ENCODE peak calls at places on chromosomes 7 and 10, in five cellular contexts. Q is CD8-positive, alpha-beta T cell; F is IMR-90; U is natural killer cell; T is RWPE1. N is an unnamed sample.

GRCh38 chr10:118216071-118216470 is 126.1 kb downstream of the FAM204A start:
- DNase-seq in F (no peak), U (no peak), T (no peak), Q (no peak), N (no peak)

GRCh38 chr10:86876748-86877147 is 80.7 kb downstream of the MMRN2 start:
- DNase-seq in Q (no peak), U (no peak), F (peak), T (no peak), N (no peak)

GRCh38 chr7:129872054-129872453 is 80.7 kb downstream of the UBE2H start:
- DNase-seq in F (peak), T (no peak), U (no peak), Q (no peak), N (no peak)

GRCh38 chr7:154640917-154641316 is 362.0 kb downstream of the PAXIP1 start:
- DNase-seq in F (no peak), Q (no peak), T (no peak), U (no peak), N (no peak)

GRCh38 chr10:11886138-11886474 is 63.0 kb downstream of the PROSER2 start:
- DNase-seq in Q (no peak), T (no peak), U (no peak), F (no peak), N (no peak)

GRCh38 chr7:142867398-142868187 is 12.7 kb downstream of the EPHB6 start:
- DNase-seq in U (no peak), Q (no peak), F (no peak), T (no peak), N (no peak)

GRCh38 chr10:126004752-126005151 is 108.4 kb downstream of the FANK1 start:
- DNase-seq in U (no peak), Q (no peak), F (no peak), T (no peak), N (no peak)

GRCh38 chr10:6305762-6306321 is 103.1 kb downstream of the PFKFB3 start:
- DNase-seq in T (no peak), F (no peak), Q (no peak), U (no peak), N (no peak)

GRCh38 chr7:38934536-38934935 is 25.5 kb upstream of the VPS41 start:
- DNase-seq in Q (no peak), T (no peak), U (no peak), F (no peak), N (no peak)

GRCh38 chr10:84118395-84119006 is 20.8 kb upstream of the GHITM start:
- DNase-seq in Q (no peak), T (peak), F (no peak), U (no peak), N (no peak)

GRCh38 chr10:73979428-73980407 is 18.2 kb upstream of the VCL start:
- DNase-seq in Q (no peak), U (no peak), T (no peak), F (no peak), N (no peak)

GRCh38 chr7:100169147-100169850 is 882 bp upstream of the GAL3ST4 start:
- DNase-seq in F (no peak), Q (no peak), T (no peak), U (no peak), N (no peak)

GRCh38 chr10:52818019-52818418 is 45.4 kb upstream of the MBL2 start:
- DNase-seq in T (peak), F (peak), U (no peak), Q (no peak), N (no peak)

DNA sequence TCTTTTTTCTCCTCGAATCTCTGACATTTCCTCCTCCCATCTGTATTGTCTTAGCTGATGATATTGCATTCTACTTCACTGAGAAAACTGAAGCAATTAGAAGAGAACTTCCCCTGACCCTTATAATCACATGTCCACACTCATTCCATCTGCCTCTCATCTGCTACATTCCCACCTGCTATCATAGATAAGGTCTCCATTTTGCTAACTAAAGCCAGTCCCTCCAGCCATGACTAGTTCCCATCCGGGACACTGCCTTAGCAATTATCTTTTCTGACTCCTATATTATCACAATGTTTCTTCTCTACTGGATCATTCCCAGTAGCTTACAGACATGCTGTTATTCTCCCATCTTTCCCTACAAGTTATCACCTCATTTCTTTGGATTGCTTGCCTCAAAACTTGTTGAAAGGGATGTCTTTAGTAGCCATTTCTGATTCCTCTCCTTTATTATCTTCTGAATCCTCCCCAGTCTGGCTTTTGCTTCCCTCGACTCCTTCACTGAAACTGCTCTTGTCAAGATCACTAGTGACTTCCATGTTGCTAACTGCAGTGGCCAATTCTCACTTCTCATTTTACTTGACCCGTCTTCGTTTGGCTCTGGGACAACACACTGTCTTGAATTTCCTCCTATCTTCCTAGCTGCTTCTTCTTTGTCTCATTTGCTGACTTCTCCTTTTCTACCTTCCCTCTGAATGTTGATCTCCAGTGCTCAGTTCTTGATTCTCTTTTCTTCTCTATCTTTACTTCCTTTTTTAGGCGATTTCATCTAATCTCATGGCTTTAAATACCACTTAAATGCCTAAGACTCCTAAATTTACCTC is 35.9 kb downstream of the FZD1 start:
- DNase-seq in U (no peak), T (no peak), Q (no peak), F (no peak), N (no peak)
- TF ChIP-seq CTCF in U (no peak), T (no peak), Q (no peak), F (no peak), N (no peak)

DNA sequence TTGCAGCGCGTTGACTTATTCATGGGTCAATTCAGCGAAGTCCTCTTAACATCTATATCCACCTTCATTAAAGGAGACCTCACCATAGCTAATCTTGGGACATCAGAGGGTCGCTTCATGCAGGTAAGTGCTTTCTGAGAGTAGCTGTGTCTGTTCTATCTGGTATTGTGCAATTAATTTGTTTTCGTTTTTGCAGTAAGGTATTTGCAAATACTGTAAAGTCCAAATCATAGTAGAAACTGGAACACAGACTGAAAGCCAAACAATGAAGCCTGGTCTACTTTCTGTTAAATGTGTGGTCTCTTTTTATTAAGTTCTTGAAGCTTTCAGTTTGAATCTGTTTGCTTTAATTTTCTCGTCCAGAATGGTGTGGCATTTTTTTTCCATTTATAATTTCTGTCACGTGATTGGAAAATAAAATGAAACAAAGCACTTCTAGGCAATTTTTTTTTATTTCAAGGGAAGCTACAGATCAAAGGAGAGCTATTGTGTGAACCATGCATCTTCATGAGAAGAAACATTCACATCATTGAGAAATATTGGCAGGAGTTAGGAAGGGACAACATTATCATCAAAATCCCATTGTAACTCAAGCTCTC is 59.8 kb downstream of the MET start:
- DNase-seq in F (no peak), Q (no peak), U (no peak), T (no peak), N (no peak)
- TF ChIP-seq CTCF in F (no peak), Q (no peak), U (no peak), T (no peak), N (no peak)

DNA sequence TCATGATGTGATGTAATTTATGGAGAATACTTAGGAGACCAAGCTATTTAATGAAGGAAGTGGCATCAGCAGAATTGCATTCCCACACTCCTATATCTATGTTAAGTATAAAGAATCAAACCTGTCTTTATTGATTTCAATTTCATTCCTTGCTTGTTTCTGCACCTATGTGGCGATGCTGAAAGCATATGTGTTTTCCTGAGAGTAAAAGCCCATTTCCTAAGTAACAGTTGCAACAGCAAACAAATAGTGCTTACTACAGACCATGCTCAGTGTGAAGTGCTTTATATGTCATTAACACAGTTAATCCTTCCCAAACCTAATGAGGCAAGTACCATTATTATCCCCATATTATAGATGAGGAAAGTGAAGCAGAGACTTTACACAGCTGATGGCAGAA is 552.1 kb downstream of the PARD3 start:
- DNase-seq in U (no peak), F (no peak), T (no peak), Q (no peak), N (no peak)
- TF ChIP-seq CTCF in U (no peak), F (no peak), T (no peak), Q (no peak), N (no peak)

DNA sequence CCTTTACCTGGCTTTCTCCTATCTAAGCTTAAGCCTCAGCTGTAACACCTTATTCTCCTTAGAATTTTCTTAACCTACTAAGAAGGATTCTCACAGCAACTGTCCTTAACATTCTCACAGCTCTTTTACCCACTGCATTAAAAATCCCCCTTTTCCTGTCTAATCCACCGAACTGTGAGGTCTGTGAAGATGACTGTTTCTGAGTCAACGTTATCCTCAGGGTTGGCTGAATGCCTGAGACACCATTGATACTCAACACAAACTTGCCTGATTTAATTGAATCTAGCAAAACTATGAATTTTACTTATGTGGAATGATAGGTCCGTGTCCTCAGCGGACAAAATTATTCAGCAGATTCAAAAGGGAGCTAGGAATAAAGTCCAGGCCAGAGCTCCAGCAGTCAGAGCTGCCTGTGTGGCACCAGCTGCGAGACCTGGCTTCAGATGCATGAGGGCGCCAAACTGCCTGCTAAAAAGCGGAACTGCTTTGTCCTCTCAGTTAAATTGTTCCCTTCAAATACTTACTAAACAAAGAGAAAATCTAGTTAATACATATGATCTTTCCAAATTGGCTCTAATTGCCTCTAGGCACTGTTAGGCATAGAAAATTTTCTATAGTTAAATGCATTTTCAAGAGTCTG is 33.4 kb upstream of the VWDE start:
- DNase-seq in T (no peak), F (peak), U (no peak), Q (no peak), N (no peak)
- TF ChIP-seq CTCF in T (no peak), F (no peak), U (no peak), Q (no peak), N (peak)

DNA sequence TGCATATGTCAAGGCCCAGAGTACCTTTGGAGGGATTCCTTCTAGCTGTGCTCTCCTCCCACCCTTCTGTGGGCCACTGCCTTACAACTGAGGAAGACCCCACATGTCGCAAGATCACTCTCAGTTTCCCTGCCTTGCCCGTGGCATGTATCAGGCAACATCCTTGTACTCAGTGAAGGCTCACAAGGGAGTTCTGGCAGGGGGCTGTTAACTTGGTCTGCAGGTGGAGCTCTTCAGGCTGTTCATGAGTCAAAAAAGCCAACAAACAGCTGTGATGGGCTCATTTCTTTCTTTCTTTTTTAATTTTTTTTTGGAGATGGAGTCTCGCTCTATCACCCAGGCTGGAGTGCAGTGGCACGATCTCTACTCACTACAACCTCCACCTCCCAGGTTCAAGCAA is 513.0 kb upstream of the ANKRD30A start:
- DNase-seq in Q (no peak), F (no peak), T (no peak), U (no peak), N (no peak)
- TF ChIP-seq CTCF in Q (no peak), F (no peak), T (no peak), U (no peak), N (no peak)

GRCh38 chr10:80472234-80473095 is 18.4 kb downstream of the TSPAN14 start:
- DNase-seq in F (peak), T (peak), Q (no peak), U (no peak), N (no peak)
- TF ChIP-seq CTCF in F (no peak), T (no peak), Q (no peak), U (no peak), N (no peak)

GRCh38 chr10:122348951-122349361 is 25.6 kb upstream of the PLEKHA1 start:
- DNase-seq in T (no peak), Q (no peak), F (no peak), U (no peak), N (no peak)

GRCh38 chr10:122350893-122351292 is 23.6 kb upstream of the PLEKHA1 start:
- DNase-seq in Q (no peak), U (no peak), T (no peak), F (no peak), N (no peak)

GRCh38 chr10:122347162-122347561 is 27.3 kb upstream of the PLEKHA1 start:
- DNase-seq in U (no peak), F (no peak), T (no peak), Q (no peak), N (no peak)

GRCh38 chr10:122348512-122348911 is 26.0 kb upstream of the PLEKHA1 start:
- DNase-seq in Q (no peak), U (no peak), F (no peak), T (no peak), N (no peak)

DNA sequence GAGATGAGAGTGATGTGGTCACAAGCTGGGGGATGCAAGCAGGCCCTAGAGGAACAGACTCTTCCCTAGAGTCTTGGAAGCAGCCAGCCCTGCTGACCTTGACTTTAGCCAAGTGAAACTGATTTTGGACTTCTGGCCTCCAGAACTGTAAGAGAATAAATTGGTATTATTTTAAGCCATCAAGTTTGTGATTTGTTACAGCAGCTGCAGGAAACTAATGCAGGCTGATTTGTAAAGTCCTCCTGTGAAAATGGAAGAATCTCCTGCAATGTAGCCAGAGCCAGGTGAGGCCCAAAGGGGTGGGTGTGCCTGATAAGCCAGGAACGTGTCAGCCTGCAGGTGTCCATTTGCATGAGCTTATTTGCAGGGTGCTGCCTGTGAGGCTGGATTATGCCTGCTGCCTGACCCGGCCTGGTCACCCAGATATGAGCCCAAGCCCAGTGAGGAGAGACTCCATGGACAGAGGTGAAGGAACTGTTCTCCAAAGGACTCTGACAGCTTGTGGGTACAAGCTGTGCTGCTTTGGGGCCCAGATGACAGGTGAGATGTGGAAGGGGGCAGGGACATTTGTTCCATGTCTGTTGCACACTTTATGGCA is 24.7 kb upstream of the PLEKHA1 start:
- DNase-seq in Q (no peak), U (no peak), T (no peak), F (no peak), N (no peak)
- TF ChIP-seq CTCF in Q (no peak), U (no peak), T (no peak), F (no peak), N (no peak)

GRCh38 chr7:82444220-82445049 is 858 bp upstream of the CACNA2D1 start:
- DNase-seq in F (no peak), T (peak), Q (no peak), U (no peak), N (no peak)
- TF ChIP-seq CTCF in F (no peak), T (no peak), Q (no peak), U (no peak), N (peak)

N was measured in D721Med.